ENCODE peak calls at places on chromosomes 13 and 19, in four cellular contexts. One of them, this sample, is unnamed.

GRCh38 chr13:23551213-23552008 is 18.8 kb upstream of the TNFRSF19 start:
- DNase-seq in adrenal gland: no peak
- DNase-seq in effector CD4-positive, alpha-beta T cell: no peak
- DNase-seq in transverse colon: no peak
- DNase-seq in this sample: no peak

GRCh38 chr19:43594710-43595604 is 977 bp downstream of the IRGQ start:
- DNase-seq in adrenal gland: peak
- DNase-seq in transverse colon: peak
- DNase-seq in effector CD4-positive, alpha-beta T cell: peak
- DNase-seq in this sample: peak

GRCh38 chr13:38538412-38538811 is 148.5 kb upstream of the FREM2 start:
- DNase-seq in effector CD4-positive, alpha-beta T cell: no peak
- DNase-seq in adrenal gland: no peak
- DNase-seq in transverse colon: no peak
- DNase-seq in this sample: no peak

GRCh38 chr19:47609885-47610545 is 1.1 kb downstream of the BICRA start:
- DNase-seq in effector CD4-positive, alpha-beta T cell: peak
- DNase-seq in transverse colon: peak
- DNase-seq in adrenal gland: peak
- DNase-seq in this sample: peak

GRCh38 chr19:50328257-50329145 is 676 bp downstream of the KCNC3 start:
- DNase-seq in transverse colon: no peak
- DNase-seq in adrenal gland: no peak
- DNase-seq in effector CD4-positive, alpha-beta T cell: no peak
- DNase-seq in this sample: no peak

GRCh38 chr13:101751488-101751887 is 299.0 kb downstream of the ITGBL1 start:
- DNase-seq in adrenal gland: no peak
- DNase-seq in transverse colon: no peak
- DNase-seq in effector CD4-positive, alpha-beta T cell: no peak
- DNase-seq in this sample: no peak

GRCh38 chr19:3479177-3479818 is 1.0 kb downstream of the SMIM24 start:
- DNase-seq in transverse colon: peak
- DNase-seq in effector CD4-positive, alpha-beta T cell: peak
- DNase-seq in adrenal gland: no peak
- DNase-seq in this sample: peak

GRCh38 chr13:89925107-89925506 is 1422.4 kb upstream of the MIR17HG start:
- DNase-seq in transverse colon: no peak
- DNase-seq in adrenal gland: no peak
- DNase-seq in effector CD4-positive, alpha-beta T cell: no peak
- DNase-seq in this sample: no peak

GRCh38 chr13:49098198-49098597 is 121.9 kb upstream of the MLNR start:
- DNase-seq in transverse colon: no peak
- DNase-seq in adrenal gland: peak
- DNase-seq in effector CD4-positive, alpha-beta T cell: no peak
- DNase-seq in this sample: no peak

GRCh38 chr19:14476663-14477401 is 1.7 kb upstream of the PTGER1 start:
- DNase-seq in transverse colon: peak
- DNase-seq in adrenal gland: no peak
- DNase-seq in effector CD4-positive, alpha-beta T cell: no peak
- DNase-seq in this sample: peak

GRCh38 chr19:42422576-42423461 is 4.4 kb downstream of the LIPE start:
- DNase-seq in adrenal gland: peak
- DNase-seq in transverse colon: peak
- DNase-seq in effector CD4-positive, alpha-beta T cell: peak
- DNase-seq in this sample: peak

GRCh38 chr13:113903361-113903760 is 39.5 kb upstream of the GAS6 start:
- DNase-seq in adrenal gland: no peak
- DNase-seq in effector CD4-positive, alpha-beta T cell: no peak
- DNase-seq in transverse colon: no peak
- DNase-seq in this sample: no peak

GRCh38 chr19:41531438-41532311 is 44.3 kb upstream of the CEACAM21 start:
- DNase-seq in adrenal gland: peak
- DNase-seq in transverse colon: peak
- DNase-seq in effector CD4-positive, alpha-beta T cell: peak
- DNase-seq in this sample: peak

GRCh38 chr19:42316223-42317211 is 3.4 kb downstream of the TMEM145 start:
- DNase-seq in transverse colon: peak
- DNase-seq in effector CD4-positive, alpha-beta T cell: no peak
- DNase-seq in adrenal gland: no peak
- DNase-seq in this sample: peak